ENCODE peak calls at places on chromosomes 13 and 19, in five cellular contexts. One of them, this sample, is unnamed.
A peak's percentile ranks its signal among the peaks of the same experiment; 100 is the strongest.

GRCh38 chr13:28049880-28050871 is 50.2 kb downstream of the FLT3 start:
- DNase-seq in heart left ventricle: no peak
- DNase-seq in thoracic aorta: no peak
- DNase-seq in fibroblast of pulmonary artery: no peak
- DNase-seq in pancreas: no peak
- DNase-seq in this sample: no peak

GRCh38 chr19:49489601-49490167 is 2.3 kb downstream of the RPL13A start:
- DNase-seq in heart left ventricle: no peak
- DNase-seq in thoracic aorta: no peak
- DNase-seq in fibroblast of pulmonary artery: no peak
- DNase-seq in pancreas: no peak
- DNase-seq in this sample: no peak

GRCh38 chr13:46896346-46897138 is at the start of gene HTR2A:
- DNase-seq in heart left ventricle: no peak
- DNase-seq in thoracic aorta: no peak
- DNase-seq in fibroblast of pulmonary artery: peak; percentile 40
- DNase-seq in pancreas: no peak
- DNase-seq in this sample: peak; percentile 50

GRCh38 chr19:15252398-15253018 is 20.3 kb upstream of the EPHX3 start:
- DNase-seq in heart left ventricle: no peak
- DNase-seq in thoracic aorta: no peak
- DNase-seq in fibroblast of pulmonary artery: peak; percentile 58
- DNase-seq in pancreas: no peak
- DNase-seq in this sample: no peak

GRCh38 chr19:51002101-51002532 is 713 bp upstream of the KLK8 start:
- DNase-seq in heart left ventricle: no peak
- DNase-seq in thoracic aorta: no peak
- DNase-seq in fibroblast of pulmonary artery: no peak
- DNase-seq in pancreas: no peak
- DNase-seq in this sample: no peak

GRCh38 chr19:33690461-33691427 is 69.0 kb downstream of the CHST8 start:
- DNase-seq in heart left ventricle: no peak
- DNase-seq in thoracic aorta: no peak
- DNase-seq in fibroblast of pulmonary artery: no peak
- DNase-seq in pancreas: no peak
- DNase-seq in this sample: no peak

GRCh38 chr13:113053801-113054604 is 51.6 kb upstream of the F7 start:
- DNase-seq in heart left ventricle: no peak
- DNase-seq in thoracic aorta: no peak
- DNase-seq in fibroblast of pulmonary artery: no peak
- DNase-seq in pancreas: no peak
- DNase-seq in this sample: no peak

GRCh38 chr19:38003427-38004099 is 96.6 kb downstream of the SIPA1L3 start:
- DNase-seq in heart left ventricle: peak; percentile 74
- DNase-seq in thoracic aorta: peak; percentile 28
- DNase-seq in fibroblast of pulmonary artery: peak; percentile 89
- DNase-seq in pancreas: peak; percentile 68
- DNase-seq in this sample: peak; percentile 84

GRCh38 chr13:48402325-48402962 is 10.5 kb downstream of the LPAR6 start:
- DNase-seq in heart left ventricle: no peak
- DNase-seq in thoracic aorta: no peak
- DNase-seq in fibroblast of pulmonary artery: no peak
- DNase-seq in pancreas: no peak
- DNase-seq in this sample: no peak

GRCh38 chr13:49527123-49527522 is 31.4 kb downstream of the PHF11 start:
- DNase-seq in heart left ventricle: no peak
- DNase-seq in thoracic aorta: no peak
- DNase-seq in fibroblast of pulmonary artery: no peak
- DNase-seq in pancreas: no peak
- DNase-seq in this sample: peak; percentile 76
- H3K4me3 ChIP-seq in heart left ventricle: no peak overlapping the region
- H3K4me3 ChIP-seq in thoracic aorta: no peak overlapping the region
- H3K4me3 ChIP-seq in fibroblast of pulmonary artery: no peak overlapping the region
- H3K4me3 ChIP-seq in pancreas: no peak overlapping the region
- H3K4me3 ChIP-seq in this sample: no peak overlapping the region

GRCh38 chr19:41926028-41926860 is 2.0 kb downstream of the ERFL start:
- DNase-seq in heart left ventricle: no peak
- DNase-seq in thoracic aorta: no peak
- DNase-seq in fibroblast of pulmonary artery: no peak
- DNase-seq in pancreas: no peak
- DNase-seq in this sample: no peak

GRCh38 chr19:41925208-41926003 is 2.8 kb downstream of the ERFL start:
- DNase-seq in heart left ventricle: no peak
- DNase-seq in thoracic aorta: no peak
- DNase-seq in fibroblast of pulmonary artery: no peak
- DNase-seq in pancreas: no peak
- DNase-seq in this sample: no peak

GRCh38 chr19:41928221-41928683 is at the start of gene ERFL:
- DNase-seq in heart left ventricle: no peak
- DNase-seq in thoracic aorta: no peak
- DNase-seq in fibroblast of pulmonary artery: no peak
- DNase-seq in pancreas: no peak
- DNase-seq in this sample: no peak

GRCh38 chr19:41927810-41928192 is 448 bp downstream of the ERFL start:
- DNase-seq in heart left ventricle: no peak
- DNase-seq in thoracic aorta: no peak
- DNase-seq in fibroblast of pulmonary artery: no peak
- DNase-seq in pancreas: no peak
- DNase-seq in this sample: no peak

GRCh38 chr19:41926861-41927809 is 1.1 kb downstream of the ERFL start:
- DNase-seq in heart left ventricle: no peak
- DNase-seq in thoracic aorta: no peak
- DNase-seq in fibroblast of pulmonary artery: no peak
- DNase-seq in pancreas: no peak
- DNase-seq in this sample: no peak
- H3K4me3 ChIP-seq in heart left ventricle: no peak overlapping the region
- H3K4me3 ChIP-seq in thoracic aorta: no peak overlapping the region
- H3K4me3 ChIP-seq in fibroblast of pulmonary artery: no peak overlapping the region
- H3K4me3 ChIP-seq in pancreas: no peak overlapping the region
- H3K4me3 ChIP-seq in this sample: no peak overlapping the region

GRCh38 chr13:38637576-38637975 is 49.3 kb upstream of the FREM2 start:
- DNase-seq in heart left ventricle: no peak
- DNase-seq in thoracic aorta: no peak
- DNase-seq in fibroblast of pulmonary artery: no peak
- DNase-seq in pancreas: no peak
- DNase-seq in this sample: no peak

GRCh38 chr13:38636756-38637155 is 50.1 kb upstream of the FREM2 start:
- DNase-seq in heart left ventricle: no peak
- DNase-seq in thoracic aorta: no peak
- DNase-seq in fibroblast of pulmonary artery: no peak
- DNase-seq in pancreas: peak; percentile 68
- DNase-seq in this sample: peak; percentile 32

GRCh38 chr13:38630780-38631179 is 56.1 kb upstream of the FREM2 start:
- DNase-seq in heart left ventricle: no peak
- DNase-seq in thoracic aorta: no peak
- DNase-seq in fibroblast of pulmonary artery: peak; percentile 51
- DNase-seq in pancreas: no peak
- DNase-seq in this sample: no peak

GRCh38 chr13:38636106-38636505 is 50.8 kb upstream of the FREM2 start:
- DNase-seq in heart left ventricle: no peak
- DNase-seq in thoracic aorta: no peak
- DNase-seq in fibroblast of pulmonary artery: no peak
- DNase-seq in pancreas: peak; percentile 20
- DNase-seq in this sample: peak; percentile 33

DNA sequence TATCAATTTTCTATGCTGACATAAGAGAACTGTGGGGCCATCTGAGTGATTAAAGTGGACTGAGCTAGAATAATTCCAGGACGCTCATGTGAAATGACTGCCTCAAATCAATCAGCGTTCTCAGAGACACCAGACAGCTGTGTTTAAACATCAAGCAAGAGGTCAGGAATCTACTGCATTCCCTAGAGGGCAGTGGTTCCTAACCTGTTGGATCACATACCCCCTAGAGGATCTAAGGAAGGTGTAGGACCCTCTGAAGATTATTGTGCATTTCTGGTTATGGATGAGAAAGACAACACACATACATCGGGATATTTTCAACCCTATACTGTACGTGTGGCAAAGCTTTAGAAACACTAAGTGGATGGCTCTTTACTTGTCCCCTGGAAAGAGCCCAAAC is 51.8 kb upstream of the FREM2 start:
- DNase-seq in heart left ventricle: no peak
- DNase-seq in thoracic aorta: no peak
- DNase-seq in fibroblast of pulmonary artery: no peak
- DNase-seq in pancreas: no peak
- DNase-seq in this sample: no peak
- H3K4me3 ChIP-seq in heart left ventricle: no peak overlapping the region
- H3K4me3 ChIP-seq in thoracic aorta: no peak overlapping the region
- H3K4me3 ChIP-seq in fibroblast of pulmonary artery: no peak overlapping the region
- H3K4me3 ChIP-seq in pancreas: no peak overlapping the region
- H3K4me3 ChIP-seq in this sample: no peak overlapping the region

DNA sequence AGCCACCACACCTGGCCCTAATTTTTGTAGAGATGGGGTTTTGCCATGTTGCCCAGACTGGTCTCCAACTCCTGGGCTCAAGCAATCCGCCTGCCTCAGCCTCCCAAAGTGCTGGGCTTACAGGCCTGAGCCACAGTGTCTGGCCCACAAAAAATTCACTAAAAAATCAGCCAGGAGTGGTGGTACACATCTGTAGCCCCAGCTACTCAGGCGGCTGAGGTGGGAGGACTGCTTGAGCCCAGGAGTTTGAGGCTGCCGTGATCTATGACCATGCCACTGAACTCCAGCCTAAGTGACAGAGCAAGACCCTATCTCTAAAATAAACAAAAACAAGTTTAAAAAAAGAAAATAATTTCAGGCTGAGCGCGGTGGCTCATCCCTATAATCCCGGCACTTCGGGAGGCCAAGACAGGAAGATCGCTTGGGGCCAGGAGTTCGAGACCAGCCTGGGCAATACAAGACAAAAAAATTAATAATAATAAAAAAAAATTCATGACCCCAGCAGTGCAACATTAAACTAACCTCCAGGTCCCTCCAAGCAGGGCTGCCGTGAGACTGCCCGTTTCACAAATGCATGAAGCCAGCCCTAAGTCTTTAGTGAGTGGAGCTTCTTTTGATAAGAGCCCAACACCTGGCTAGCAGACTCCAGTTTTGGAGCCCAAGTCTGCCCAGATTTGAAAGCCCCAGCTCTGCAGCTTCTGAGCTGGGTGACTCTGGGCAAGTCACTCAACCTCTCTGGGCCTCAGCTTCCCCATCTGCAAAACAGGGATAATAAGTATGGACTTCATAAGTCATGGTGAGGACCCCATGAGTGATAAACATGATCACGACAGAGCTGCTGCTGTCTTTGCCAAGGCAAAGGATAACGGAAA is 38.6 kb upstream of the NANOS3 start:
- DNase-seq in heart left ventricle: no peak
- DNase-seq in thoracic aorta: no peak
- DNase-seq in fibroblast of pulmonary artery: no peak
- DNase-seq in pancreas: no peak
- DNase-seq in this sample: no peak
- H3K4me3 ChIP-seq in heart left ventricle: peak overlapping the region; percentile 96
- H3K4me3 ChIP-seq in thoracic aorta: peak overlapping the region; percentile 96
- H3K4me3 ChIP-seq in fibroblast of pulmonary artery: peak overlapping the region; percentile 88
- H3K4me3 ChIP-seq in pancreas: no peak overlapping the region
- H3K4me3 ChIP-seq in this sample: no peak overlapping the region

DNA sequence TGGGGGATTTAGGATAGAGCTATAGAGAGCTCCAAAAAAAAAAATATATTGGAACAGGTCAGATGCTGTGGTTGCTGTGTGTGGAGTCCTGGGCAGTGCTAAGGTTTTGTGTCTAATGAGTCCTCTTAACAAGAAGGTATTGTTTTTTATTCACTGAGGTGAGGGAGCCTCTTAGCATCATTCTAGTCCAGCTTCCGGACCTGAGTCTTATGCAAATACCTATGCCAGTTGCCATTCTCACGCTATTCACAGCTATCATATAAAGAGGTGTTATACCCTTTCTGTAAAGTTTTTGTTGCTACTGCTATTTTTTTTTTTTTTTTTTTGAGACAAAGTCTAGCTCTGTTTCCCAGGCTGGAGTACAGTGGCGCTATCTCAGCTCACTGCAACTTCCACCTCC is 1.4 kb downstream of the NLRP2 start:
- DNase-seq in heart left ventricle: no peak
- DNase-seq in thoracic aorta: no peak
- DNase-seq in fibroblast of pulmonary artery: no peak
- DNase-seq in pancreas: no peak
- DNase-seq in this sample: no peak
- H3K4me3 ChIP-seq in heart left ventricle: no peak overlapping the region
- H3K4me3 ChIP-seq in thoracic aorta: no peak overlapping the region
- H3K4me3 ChIP-seq in fibroblast of pulmonary artery: no peak overlapping the region
- H3K4me3 ChIP-seq in pancreas: no peak overlapping the region
- H3K4me3 ChIP-seq in this sample: no peak overlapping the region

GRCh38 chr13:30780338-30780981 is 45.1 kb downstream of the ALOX5AP start:
- DNase-seq in heart left ventricle: no peak
- DNase-seq in thoracic aorta: no peak
- DNase-seq in fibroblast of pulmonary artery: no peak
- DNase-seq in pancreas: no peak
- DNase-seq in this sample: no peak
- H3K4me3 ChIP-seq in heart left ventricle: no peak overlapping the region
- H3K4me3 ChIP-seq in thoracic aorta: no peak overlapping the region
- H3K4me3 ChIP-seq in fibroblast of pulmonary artery: no peak overlapping the region
- H3K4me3 ChIP-seq in pancreas: no peak overlapping the region
- H3K4me3 ChIP-seq in this sample: no peak overlapping the region

DNA sequence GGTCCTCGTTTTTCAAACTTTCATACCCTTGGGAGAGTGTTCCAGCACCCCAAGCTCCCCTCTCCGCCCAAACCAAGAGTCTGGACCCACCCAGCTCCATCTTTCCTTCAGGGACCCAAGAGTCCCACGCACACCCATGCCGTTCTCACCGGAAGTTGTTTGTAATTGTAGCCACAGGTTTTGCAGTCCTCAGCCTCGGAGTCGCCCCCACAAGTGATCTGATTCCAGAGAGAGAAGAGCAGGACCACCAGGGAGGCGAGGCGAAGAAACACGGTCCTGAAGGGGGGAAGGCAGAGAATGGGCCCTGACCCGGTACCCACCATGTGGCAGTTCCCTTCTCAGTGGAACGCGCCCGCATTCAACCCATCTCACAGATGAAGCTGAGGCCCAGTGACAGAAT is 3.4 kb upstream of the LENG1 start:
- DNase-seq in heart left ventricle: no peak
- DNase-seq in thoracic aorta: no peak
- DNase-seq in fibroblast of pulmonary artery: no peak
- DNase-seq in pancreas: no peak
- DNase-seq in this sample: no peak
- H3K4me3 ChIP-seq in heart left ventricle: peak overlapping the region; percentile 44
- H3K4me3 ChIP-seq in thoracic aorta: peak overlapping the region; percentile 57
- H3K4me3 ChIP-seq in fibroblast of pulmonary artery: peak overlapping the region; percentile 52
- H3K4me3 ChIP-seq in pancreas: no peak overlapping the region
- H3K4me3 ChIP-seq in this sample: no peak overlapping the region

DNA sequence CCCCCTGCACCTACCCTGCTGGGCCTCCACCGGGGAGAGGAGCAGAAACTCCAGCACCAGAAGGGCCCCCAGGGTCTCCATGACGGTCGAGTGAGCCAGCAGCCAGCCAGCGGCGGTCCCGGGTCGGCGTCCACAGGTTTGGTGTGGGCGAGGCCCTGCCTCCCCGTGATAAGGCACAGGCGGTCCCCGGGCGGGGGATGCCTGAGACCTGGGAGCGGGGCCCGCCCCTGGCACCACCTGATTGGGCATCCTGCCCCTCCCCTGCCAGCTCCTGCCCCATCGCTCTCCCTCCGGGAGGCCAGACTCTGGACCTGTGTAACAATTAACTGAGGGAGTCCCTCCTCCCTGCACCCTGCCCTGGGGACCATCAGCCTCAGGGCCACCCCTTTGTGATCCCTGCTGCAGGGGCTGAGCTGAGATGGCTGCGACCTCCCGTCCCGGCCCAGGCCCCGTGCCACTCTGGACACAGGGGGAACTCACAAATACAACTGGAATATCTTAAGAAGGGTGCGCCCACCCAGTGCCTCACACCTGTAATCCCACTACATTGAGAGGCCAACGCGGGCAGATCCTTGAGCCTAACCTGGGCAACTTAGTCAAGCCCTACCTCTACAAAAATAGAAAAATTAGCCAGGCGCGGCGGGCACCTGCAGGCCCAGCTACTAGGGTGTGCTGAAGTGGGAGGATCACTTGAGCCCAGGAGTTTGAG is at the start of gene SMIM24:
- DNase-seq in heart left ventricle: no peak
- DNase-seq in thoracic aorta: no peak
- DNase-seq in fibroblast of pulmonary artery: no peak
- DNase-seq in pancreas: no peak
- DNase-seq in this sample: peak; percentile 54
- H3K4me3 ChIP-seq in heart left ventricle: no peak within 1 kb of the TSS
- H3K4me3 ChIP-seq in thoracic aorta: no peak within 1 kb of the TSS
- H3K4me3 ChIP-seq in fibroblast of pulmonary artery: no peak within 1 kb of the TSS
- H3K4me3 ChIP-seq in pancreas: no peak within 1 kb of the TSS
- H3K4me3 ChIP-seq in this sample: no peak within 1 kb of the TSS